ENCODE peak calls at places on chromosomes 11 and 22, in five cellular contexts. U is RWPE1, V is H9, J is Caco-2, W is choroid plexus epithelial cell. K is an unnamed sample.

GRCh38 chr11:7544021-7544420 is 30.2 kb downstream of the PPFIBP2 start:
- DNase-seq in U (no peak), V (no peak), J (no peak), W (no peak), K (no peak)

GRCh38 chr22:48782817-48783511 is 1044.7 kb downstream of the BRD1 start:
- DNase-seq in U (no peak), V (peak), J (no peak), W (no peak), K (no peak)

GRCh38 chr11:61091373-61092279 is 10.7 kb upstream of the CD5 start:
- DNase-seq in U (peak), V (no peak), J (no peak), W (peak), K (no peak)

GRCh38 chr11:97290444-97291041 is 900.7 kb downstream of the JRKL start:
- DNase-seq in U (no peak), V (no peak), J (no peak), W (peak), K (no peak)

GRCh38 chr11:57468276-57468675 is 7.9 kb downstream of the RTN4RL2 start:
- DNase-seq in U (no peak), V (no peak), J (no peak), W (no peak), K (no peak)

GRCh38 chr11:63490551-63491239 is at the start of gene PLAAT5:
- DNase-seq in U (no peak), V (peak), J (peak), W (peak), K (peak)

GRCh38 chr11:1887451-1888346 is 4.0 kb downstream of the PRR33 start:
- DNase-seq in U (no peak), V (no peak), J (no peak), W (no peak), K (no peak)

GRCh38 chr11:111540921-111541208 is 345 bp downstream of the LAYN start:
- DNase-seq in U (no peak), V (no peak), J (no peak), W (no peak), K (no peak)

GRCh38 chr22:32558681-32559355 is 84.2 kb downstream of the FBXO7 start:
- DNase-seq in U (peak), V (no peak), J (no peak), W (peak), K (peak)

GRCh38 chr11:57668467-57668890 is 565 bp downstream of the ZDHHC5 start:
- DNase-seq in U (no peak), V (no peak), J (no peak), W (no peak), K (peak)

GRCh38 chr11:67645521-67646457 is 4.7 kb downstream of the ACY3 start:
- DNase-seq in U (no peak), V (peak), J (peak), W (no peak), K (no peak)

GRCh38 chr11:67642148-67642475 is 2.5 kb upstream of the TBX10 start:
- DNase-seq in U (no peak), V (no peak), J (no peak), W (no peak), K (no peak)

GRCh38 chr11:67644472-67645418 is 5.2 kb upstream of the TBX10 start:
- DNase-seq in U (no peak), V (peak), J (peak), W (no peak), K (no peak)

GRCh38 chr11:67642490-67643120 is 3.0 kb upstream of the TBX10 start:
- DNase-seq in U (no peak), V (no peak), J (no peak), W (no peak), K (no peak)

GRCh38 chr11:67644042-67644441 is 4.5 kb upstream of the TBX10 start:
- DNase-seq in U (peak), V (peak), J (peak), W (peak), K (no peak)
- TF ChIP-seq CTCF in U (peak), V (peak), J (peak), W (peak), K (peak)

GRCh38 chr11:64665381-64665780 is 57.6 kb downstream of the NRXN2 start:
- DNase-seq in U (no peak), V (no peak), J (no peak), W (no peak), K (no peak)
- TF ChIP-seq CTCF in U (no peak), V (no peak), J (no peak), W (no peak), K (no peak)

GRCh38 chr11:15258433-15259350 is 144.0 kb downstream of the INSC start:
- DNase-seq in U (peak), V (no peak), J (peak), W (peak), K (no peak)
- TF ChIP-seq CTCF in U (no peak), V (peak), J (peak), W (peak), K (no peak)

GRCh38 chr11:92436026-92436425 is 211.4 kb downstream of the FAT3 start:
- DNase-seq in U (no peak), V (no peak), J (no peak), W (no peak), K (no peak)

GRCh38 chr11:92432515-92432914 is 207.9 kb downstream of the FAT3 start:
- DNase-seq in U (no peak), V (no peak), J (no peak), W (no peak), K (no peak)
- TF ChIP-seq CTCF in U (no peak), V (no peak), J (no peak), W (no peak), K (no peak)

GRCh38 chr11:69352715-69353325 is 58.9 kb downstream of the MYEOV start:
- DNase-seq in U (peak), V (no peak), J (no peak), W (peak), K (peak)
- TF ChIP-seq CTCF in U (no peak), V (no peak), J (no peak), W (no peak), K (no peak)

GRCh38 chr22:43515902-43516301 is 104.1 kb downstream of the MPPED1 start:
- DNase-seq in U (no peak), V (peak), J (no peak), W (no peak), K (no peak)
- TF ChIP-seq CTCF in U (no peak), V (peak), J (no peak), W (no peak), K (no peak)

DNA sequence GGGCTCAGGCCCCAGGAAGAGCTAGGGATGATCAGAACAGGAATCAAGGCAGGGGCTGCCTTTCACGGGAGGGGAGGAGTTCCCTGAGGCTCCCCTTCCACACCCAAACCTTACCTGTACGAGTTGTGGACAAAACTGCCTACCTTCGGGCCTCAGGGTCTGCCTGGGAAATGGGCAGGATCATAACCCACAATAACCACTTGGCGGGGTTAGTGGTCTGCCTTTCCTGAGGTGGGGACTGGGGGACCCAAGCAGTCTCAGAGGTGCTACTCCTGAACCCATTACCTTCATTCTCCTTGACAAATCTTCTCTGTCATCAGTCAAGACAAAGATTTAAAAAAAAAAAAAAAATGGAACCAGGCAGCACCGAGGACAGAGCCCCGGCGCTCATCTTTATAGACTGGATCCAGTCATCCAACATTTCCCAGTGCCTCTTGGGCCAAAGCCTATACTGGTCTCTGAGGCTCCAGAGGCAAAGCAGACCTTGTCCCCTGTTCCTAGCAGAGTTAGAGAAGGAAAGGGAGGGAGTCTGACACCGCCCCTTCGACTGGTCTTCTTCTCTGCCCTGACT is 14.2 kb downstream of the P2RY6 start:
- DNase-seq in U (no peak), V (no peak), J (no peak), W (no peak), K (no peak)
- TF ChIP-seq CTCF in U (no peak), V (no peak), J (peak), W (peak), K (no peak)

DNA sequence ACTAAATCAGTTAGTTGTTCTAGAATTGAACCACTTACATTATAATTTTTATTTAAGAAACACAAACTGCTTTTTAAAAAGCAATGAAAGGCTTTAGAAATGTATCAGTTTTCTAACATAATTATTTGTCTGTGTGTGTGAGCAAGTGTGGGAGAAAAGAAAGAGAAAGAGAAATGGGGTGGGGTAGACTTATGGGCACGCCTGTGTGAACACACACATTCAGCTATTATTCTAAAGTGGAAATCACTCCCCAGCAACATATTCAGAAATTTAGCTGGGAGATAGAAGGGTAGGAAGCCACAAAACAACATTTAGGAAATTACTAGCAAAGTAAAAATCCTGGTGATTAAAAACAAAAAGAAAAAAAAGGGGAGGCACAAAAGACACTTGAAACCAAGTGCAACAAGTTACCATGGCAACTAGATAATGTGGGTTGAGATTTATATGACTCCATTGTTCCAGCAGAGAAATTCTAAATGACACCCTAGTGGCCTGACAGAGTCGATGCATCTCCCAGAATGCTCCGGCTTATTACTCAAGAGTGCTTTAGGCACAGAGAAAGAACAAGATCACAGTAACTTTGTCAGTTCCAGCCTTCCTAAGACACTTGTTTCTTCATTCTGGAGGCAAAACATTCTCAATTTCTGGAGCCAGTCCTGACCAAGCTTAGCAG is 444.6 kb downstream of the DLG2 start:
- DNase-seq in U (no peak), V (peak), J (peak), W (peak), K (no peak)
- TF ChIP-seq CTCF in U (peak), V (peak), J (peak), W (peak), K (peak)

K was measured in transverse colon.